ENCODE peak calls at places on chromosomes 6 and 20, in ten cellular contexts. P, Y, G, X, A, V, Q, B, E and M are unnamed samples.

GRCh38 chr20:38133680-38134426 is 31.2 kb downstream of the TGM2 start:
- DNase-seq in P (no peak), Y (no peak), G (no peak), X (no peak), A (peak; percentile 2), V (no peak), Q (peak; percentile 28), B (no peak), E (no peak), M (no peak)

GRCh38 chr20:59784365-59785117 is 148.9 kb downstream of the SYCP2 start:
- DNase-seq in P (peak; percentile 13), Y (no peak), G (no peak), X (no peak), A (no peak), V (no peak), Q (no peak), B (no peak), E (peak; percentile 5), M (no peak)

GRCh38 chr20:62647521-62648317 is 5.4 kb downstream of the SLCO4A1 start:
- DNase-seq in P (peak; percentile 65), Y (no peak), G (no peak), X (no peak), A (no peak), V (no peak), Q (no peak), B (no peak), E (no peak), M (peak; percentile 72)

GRCh38 chr6:150576651-150577226 is 22.9 kb upstream of the PLEKHG1 start:
- DNase-seq in P (no peak), Y (no peak), G (no peak), X (no peak), A (no peak), V (no peak), Q (no peak), B (no peak), E (peak; percentile 35), M (no peak)

GRCh38 chr6:110415297-110415916 is at the start of gene DDO:
- DNase-seq in P (peak; percentile 98), Y (peak; percentile 61), G (peak; percentile 40), X (no peak), A (peak; percentile 95), V (peak; percentile 52), Q (peak; percentile 70), B (peak; percentile 42), E (peak; percentile 87), M (peak; percentile 77)

GRCh38 chr6:30690403-30691207 is at the start of gene NRM:
- DNase-seq in P (peak; percentile 93), Y (peak; percentile 77), G (peak; percentile 75), X (peak; percentile 71), A (peak; percentile 90), V (peak; percentile 90), Q (peak; percentile 89), B (peak; percentile 91), E (peak; percentile 90), M (peak; percentile 89)

GRCh38 chr6:142694054-142694453 is 250.9 kb downstream of the HIVEP2 start:
- DNase-seq in P (no peak), Y (peak; percentile 76), G (no peak), X (no peak), A (no peak), V (no peak), Q (no peak), B (peak; percentile 53), E (no peak), M (no peak)

GRCh38 chr6:83199173-83199864 is 6.2 kb downstream of the RWDD2A start:
- DNase-seq in P (no peak), Y (no peak), G (no peak), X (no peak), A (no peak), V (no peak), Q (no peak), B (no peak), E (no peak), M (no peak)

GRCh38 chr6:165484178-165484889 is 174.9 kb upstream of the C6orf118 start:
- DNase-seq in P (no peak), Y (no peak), G (no peak), X (no peak), A (no peak), V (no peak), Q (no peak), B (no peak), E (no peak), M (no peak)

DNA sequence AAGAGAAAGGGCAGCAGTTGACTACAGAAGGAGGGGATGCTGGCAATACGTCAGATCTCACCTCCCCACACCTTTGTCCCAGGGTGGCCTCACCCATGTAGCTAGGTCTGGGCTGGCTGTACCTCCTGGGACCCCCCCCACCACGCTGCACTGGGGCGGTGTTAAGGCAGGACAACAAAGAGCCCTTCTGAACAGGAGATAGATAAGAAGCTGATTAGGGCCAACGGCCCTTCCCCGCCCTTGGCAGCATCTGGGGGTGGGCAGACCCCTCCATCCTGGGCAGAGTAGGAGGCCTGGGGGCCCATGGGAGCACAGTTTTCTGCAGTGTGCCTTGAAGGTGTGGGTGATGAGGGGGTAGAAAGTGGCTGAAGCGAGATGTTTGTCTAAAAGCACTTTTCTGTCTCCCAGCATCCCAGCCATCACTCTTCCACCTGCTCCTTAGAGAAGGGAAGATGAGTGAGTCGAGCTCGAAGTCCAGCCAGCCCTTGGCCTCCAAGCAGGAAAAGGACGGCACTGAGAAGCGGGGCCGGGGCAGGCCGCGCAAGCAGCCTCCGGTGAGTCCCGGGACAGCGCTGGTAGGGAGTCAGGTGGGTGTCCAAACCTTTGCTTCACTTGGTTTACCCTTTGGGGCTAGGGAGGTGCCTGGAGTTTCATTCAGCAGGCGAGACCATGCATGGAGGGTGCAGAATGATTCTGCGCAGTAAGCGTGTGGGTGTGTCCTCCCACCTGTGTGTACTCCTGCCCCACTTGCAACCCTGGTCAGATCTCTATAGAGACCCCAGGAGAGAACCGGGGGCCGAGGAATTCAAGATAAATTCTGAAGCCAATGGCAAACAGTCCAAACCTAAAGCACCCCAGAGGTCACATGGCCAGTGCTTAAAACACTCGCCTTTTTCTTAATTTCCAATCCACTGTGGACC is 3.9 kb downstream of the HMGA1 start:
- DNase-seq in P (no peak), Y (no peak), G (no peak), X (no peak), A (no peak), V (no peak), Q (peak; percentile 26), B (no peak), E (no peak), M (peak; percentile 57)
- H3K4me3 ChIP-seq in P (no peak overlapping the region), Y (no peak overlapping the region), G (no peak overlapping the region), X (no peak overlapping the region), A (no peak overlapping the region), V (no peak overlapping the region), Q (no peak overlapping the region), B (no peak overlapping the region), E (no peak overlapping the region), M (no peak overlapping the region)

GRCh38 chr20:25036331-25036936 is 21.5 kb downstream of the ACSS1 start:
- DNase-seq in P (no peak), Y (no peak), G (peak; percentile 12), X (no peak), A (no peak), V (no peak), Q (no peak), B (no peak), E (no peak), M (peak; percentile 66)
- H3K27ac ChIP-seq in P (no peak overlapping the region), Y (no peak overlapping the region), G (peak overlapping the region; percentile 66), X (no peak overlapping the region), A (no peak overlapping the region), V (peak overlapping the region; percentile 89), Q (peak overlapping the region; percentile 73), B (no peak overlapping the region), E (peak overlapping the region; percentile 90), M (peak overlapping the region; percentile 63)

DNA sequence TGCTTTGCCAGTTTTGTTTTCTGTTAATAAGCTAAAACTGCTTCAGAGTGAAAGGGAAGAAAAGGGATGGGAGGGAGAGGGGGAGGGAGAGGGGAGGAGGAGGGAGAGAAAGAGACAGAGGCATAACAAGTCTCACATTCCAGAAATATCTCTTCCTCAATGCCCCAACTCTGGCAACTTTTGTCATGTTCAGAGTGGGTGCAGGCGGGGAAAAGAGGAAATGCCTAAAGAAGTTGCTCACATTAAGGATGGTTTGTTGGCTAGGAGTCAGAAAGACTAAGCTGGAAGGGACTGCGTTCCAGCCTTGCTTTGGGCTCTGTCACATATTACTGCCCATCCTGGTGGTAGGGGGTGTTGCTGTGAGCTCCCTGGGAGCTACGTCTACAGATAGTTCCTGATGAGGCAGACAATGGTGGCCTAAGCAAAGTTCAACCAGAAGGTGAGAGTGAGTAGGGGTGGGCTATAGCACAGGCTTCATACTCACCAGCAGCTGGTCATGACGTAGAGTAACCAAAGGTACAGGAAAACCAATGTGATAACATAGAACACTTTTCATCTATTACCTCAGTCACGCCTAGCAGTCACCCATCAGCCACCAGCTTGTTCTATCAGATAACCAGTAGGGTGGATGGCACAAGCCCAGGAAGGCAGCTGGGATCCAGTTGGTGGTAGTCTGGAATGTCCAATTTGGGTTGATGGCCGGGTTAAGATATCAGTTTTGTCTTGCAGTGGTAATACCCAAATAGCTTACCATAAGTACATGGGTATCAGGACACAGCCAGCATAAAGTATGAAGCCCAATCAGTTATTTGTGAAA is 2.1 kb downstream of the TSPYL4 start:
- DNase-seq in P (no peak), Y (peak; percentile 88), G (no peak), X (no peak), A (no peak), V (no peak), Q (no peak), B (peak; percentile 91), E (no peak), M (no peak)
- H3K4me3 ChIP-seq in P (no peak overlapping the region), Y (peak overlapping the region; percentile 30), G (no peak overlapping the region), X (no peak overlapping the region), A (no peak overlapping the region), V (no peak overlapping the region), Q (no peak overlapping the region), B (peak overlapping the region; percentile 12), E (peak overlapping the region; percentile 4), M (peak overlapping the region; percentile 89)

GRCh38 chr6:13914346-13914745 is 10.4 kb upstream of the RNF182 start:
- DNase-seq in P (no peak), Y (peak; percentile 62), G (no peak), X (no peak), A (no peak), V (no peak), Q (no peak), B (peak; percentile 21), E (no peak), M (no peak)
- H3K27ac ChIP-seq in P (no peak overlapping the region), Y (no peak overlapping the region), G (no peak overlapping the region), X (no peak overlapping the region), A (no peak overlapping the region), V (no peak overlapping the region), Q (no peak overlapping the region), B (no peak overlapping the region), E (no peak overlapping the region), M (no peak overlapping the region)

DNA sequence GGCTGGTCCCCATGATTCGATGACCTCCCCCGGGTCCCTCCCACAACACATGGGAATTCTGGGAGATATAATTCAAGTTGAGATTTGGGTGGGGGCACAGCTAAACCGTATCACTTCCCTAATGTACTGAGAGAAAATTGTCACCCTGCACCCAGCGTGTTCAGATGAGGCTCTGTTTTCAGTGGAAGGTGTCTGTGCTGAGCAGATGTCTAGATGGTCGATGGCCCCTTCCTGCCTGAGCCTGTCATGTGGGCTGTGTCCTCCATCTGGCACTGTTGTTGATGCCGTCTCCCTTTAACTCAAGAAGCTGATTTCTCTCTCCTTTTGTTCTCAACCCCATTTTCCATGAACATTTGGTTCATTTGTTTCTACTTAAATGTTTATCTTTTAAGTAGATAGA is 37.0 kb downstream of the TMEM181 start:
- DNase-seq in P (no peak), Y (no peak), G (no peak), X (no peak), A (no peak), V (no peak), Q (no peak), B (no peak), E (no peak), M (no peak)
- H3K4me3 ChIP-seq in P (no peak overlapping the region), Y (no peak overlapping the region), G (no peak overlapping the region), X (no peak overlapping the region), A (no peak overlapping the region), V (no peak overlapping the region), Q (no peak overlapping the region), B (no peak overlapping the region), E (no peak overlapping the region), M (no peak overlapping the region)

GRCh38 chr20:50415516-50416268 is 94.5 kb upstream of the PTPN1 start:
- DNase-seq in P (peak; percentile 100), Y (peak; percentile 89), G (no peak), X (no peak), A (peak; percentile 100), V (peak; percentile 98), Q (peak; percentile 98), B (peak; percentile 98), E (peak; percentile 98), M (peak; percentile 100)
- H3K27ac ChIP-seq in P (peak overlapping the region; percentile 96), Y (peak overlapping the region; percentile 67), G (no peak overlapping the region), X (no peak overlapping the region), A (peak overlapping the region; percentile 93), V (peak overlapping the region; percentile 92), Q (peak overlapping the region; percentile 98), B (no peak overlapping the region), E (peak overlapping the region; percentile 97), M (peak overlapping the region; percentile 98)